ENCODE peak calls at places on chromosomes 1 and 21, in four cellular contexts. Y is prostate gland, O is OCI-LY7, L is upper lobe of left lung. A is an unnamed sample.

GRCh38 chr1:48859429-48859828 is 82.7 kb upstream of the BEND5 start:
- DNase-seq in Y (no peak), O (no peak), L (no peak), A (no peak)

GRCh38 chr1:159854101-159854692 is 8.3 kb downstream of the VSIG8 start:
- DNase-seq in Y (peak; percentile 54), O (no peak), L (peak; percentile 90), A (peak; percentile 87)

GRCh38 chr1:174795806-174796205 is 203.9 kb upstream of the CACYBP start:
- DNase-seq in Y (no peak), O (no peak), L (no peak), A (no peak)

GRCh38 chr21:36587388-36587787 is 107.5 kb upstream of the CLDN14 start:
- DNase-seq in Y (no peak), O (no peak), L (no peak), A (no peak)

GRCh38 chr1:51336711-51337110 is 6.3 kb upstream of the TTC39A start:
- DNase-seq in Y (no peak), O (no peak), L (no peak), A (no peak)

GRCh38 chr1:3588395-3588794 is 22.9 kb downstream of the MEGF6 start:
- DNase-seq in Y (no peak), O (no peak), L (no peak), A (no peak)

GRCh38 chr1:213622365-213623087 is 365.2 kb upstream of the PROX1 start:
- DNase-seq in Y (no peak), O (no peak), L (no peak), A (no peak)

GRCh38 chr1:19484338-19484792 is 974 bp downstream of the CAPZB start:
- DNase-seq in Y (no peak), O (no peak), L (no peak), A (peak; percentile 89)

GRCh38 chr1:20165522-20165951 is 20.4 kb upstream of the UBXN10 start:
- DNase-seq in Y (no peak), O (peak; percentile 66), L (no peak), A (no peak)

GRCh38 chr1:11046270-11046566 is 821 bp downstream of the MASP2 start:
- DNase-seq in Y (no peak), O (no peak), L (no peak), A (no peak)

GRCh38 chr1:53107570-53108322 is 34.7 kb downstream of the SLC1A7 start:
- DNase-seq in Y (peak; percentile 82), O (no peak), L (no peak), A (no peak)

GRCh38 chr1:219385786-219386427 is 212.2 kb downstream of the LYPLAL1 start:
- DNase-seq in Y (peak; percentile 47), O (peak; percentile 39), L (peak; percentile 24), A (no peak)

GRCh38 chr1:158112994-158113758 is 67.5 kb upstream of the CD1D start:
- DNase-seq in Y (no peak), O (peak; percentile 62), L (no peak), A (peak; percentile 85)

GRCh38 chr1:166905930-166906329 is 29.9 kb upstream of the TADA1 start:
- DNase-seq in Y (no peak), O (no peak), L (no peak), A (no peak)

GRCh38 chr1:156226116-156226538 is 13.3 kb downstream of the PMF1 start:
- DNase-seq in Y (no peak), O (no peak), L (no peak), A (peak; percentile 28)

GRCh38 chr1:7702365-7702764 is 68.7 kb upstream of the VAMP3 start:
- DNase-seq in Y (no peak), O (no peak), L (no peak), A (no peak)

GRCh38 chr1:19325368-19325957 is 13.3 kb downstream of the SLC66A1 start:
- DNase-seq in Y (no peak), O (no peak), L (no peak), A (no peak)

GRCh38 chr1:36008546-36009197 is 75.2 kb upstream of the TEKT2 start:
- DNase-seq in Y (no peak), O (no peak), L (no peak), A (no peak)

GRCh38 chr1:196409586-196409985 is 198.7 kb downstream of the KCNT2 start:
- DNase-seq in Y (no peak), O (no peak), L (no peak), A (no peak)
- H3K4me1 ChIP-seq in Y (no peaks in the 10 kb centered on the region), O (no peaks in the 10 kb centered on the region), L (no peaks in the 10 kb centered on the region), A (no peaks in the 10 kb centered on the region)

DNA sequence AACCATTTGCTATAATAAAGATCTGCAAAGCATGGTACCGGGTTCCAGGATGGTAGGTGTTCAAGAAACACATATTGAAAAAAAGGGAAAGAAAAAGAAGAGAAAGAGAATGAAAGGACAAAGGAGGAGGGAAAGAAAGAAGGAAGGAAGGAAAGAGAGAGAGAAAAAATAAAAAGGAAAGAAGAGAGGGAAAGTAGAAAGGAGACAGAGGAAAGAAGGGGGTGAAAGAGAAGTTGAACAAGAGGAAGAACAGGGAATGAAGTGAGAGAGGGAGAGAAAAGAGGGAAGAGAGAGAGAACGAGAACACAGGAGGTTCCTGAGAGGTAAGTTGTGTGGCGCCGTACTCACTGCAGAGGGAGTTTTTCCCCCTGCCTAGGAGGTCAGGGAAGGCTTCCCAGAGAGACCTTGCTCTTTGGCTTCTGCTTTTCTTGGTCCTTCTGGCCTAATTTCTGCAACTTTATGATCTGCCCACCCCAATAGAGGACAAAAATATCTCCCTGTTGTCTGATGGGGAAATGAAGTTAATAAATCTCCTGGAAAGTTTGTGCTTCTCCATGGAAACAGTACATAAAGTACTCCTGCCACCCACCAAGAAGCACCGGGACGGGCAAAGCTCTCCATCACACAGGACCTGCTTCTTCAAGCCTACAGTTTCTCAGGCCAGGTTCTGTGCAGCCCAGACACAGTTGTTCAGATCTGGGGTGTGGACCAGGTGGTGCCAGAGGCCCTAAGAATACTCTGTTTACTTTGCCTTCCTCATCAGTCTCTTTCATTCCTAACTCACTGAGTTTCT is 124.8 kb downstream of the ROR1 start:
- DNase-seq in Y (no peak), O (no peak), L (no peak), A (no peak)
- H3K4me1 ChIP-seq in Y (no peaks in the 10 kb centered on the region), O (no peaks in the 10 kb centered on the region), L (no peaks in the 10 kb centered on the region), A (no peaks in the 10 kb centered on the region)

GRCh38 chr1:226950875-226951274 is 10.8 kb downstream of the COQ8A start:
- DNase-seq in Y (no peak), O (no peak), L (no peak), A (no peak)
- H3K4me1 ChIP-seq in Y (no peaks in the 10 kb centered on the region), O (no peaks in the 10 kb centered on the region), L (peaks cover 4% of the 10 kb centered on the region), A (peaks cover 8% of the 10 kb centered on the region)

GRCh38 chr1:90104941-90105593 is 110.2 kb downstream of the ZNF326 start:
- DNase-seq in Y (no peak), O (no peak), L (no peak), A (no peak)
- H3K4me1 ChIP-seq in Y (no peaks in the 10 kb centered on the region), O (no peaks in the 10 kb centered on the region), L (no peaks in the 10 kb centered on the region), A (no peaks in the 10 kb centered on the region)